ENCODE peak calls at places on chromosome 10, in nine cellular contexts. B, L, P, O, J, A, H, N and F are unnamed samples.

GRCh38 chr10:20898851-20899250 is 1.7 kb upstream of the NEBL start:
- DNase-seq in B (no peak), L (no peak), P (no peak), O (no peak), J (no peak), A (no peak), H (no peak), N (no peak), F (no peak)

GRCh38 chr10:80741278-80741677 is 203.6 kb downstream of the SH2D4B start:
- DNase-seq in B (no peak), L (no peak), P (no peak), O (no peak), J (no peak), A (no peak), H (no peak), N (no peak), F (no peak)

GRCh38 chr10:59536151-59536550 is 173.5 kb downstream of the SLC16A9 start:
- DNase-seq in B (no peak), L (no peak), P (no peak), O (no peak), J (peak; percentile 89), A (peak; percentile 95), H (no peak), N (peak; percentile 92), F (no peak)

GRCh38 chr10:132616170-132616994 is 78.8 kb downstream of the INPP5A start:
- DNase-seq in B (peak; percentile 77), L (peak; percentile 64), P (no peak), O (no peak), J (no peak), A (no peak), H (no peak), N (no peak), F (peak; percentile 45)

GRCh38 chr10:107889101-107889500 is 724.6 kb upstream of the SORCS1 start:
- DNase-seq in B (no peak), L (no peak), P (no peak), O (no peak), J (no peak), A (no peak), H (no peak), N (no peak), F (no peak)

GRCh38 chr10:84665883-84666463 is 337.6 kb downstream of the CCSER2 start:
- DNase-seq in B (no peak), L (peak; percentile 87), P (no peak), O (no peak), J (no peak), A (no peak), H (peak; percentile 85), N (no peak), F (no peak)

GRCh38 chr10:128072941-128073615 is 53.1 kb downstream of the MKI67 start:
- DNase-seq in B (no peak), L (peak; percentile 39), P (no peak), O (no peak), J (no peak), A (no peak), H (no peak), N (no peak), F (no peak)

GRCh38 chr10:80187465-80188409 is 17.6 kb downstream of the ANXA11 start:
- DNase-seq in B (peak; percentile 93), L (no peak), P (no peak), O (peak; percentile 55), J (no peak), A (no peak), H (peak; percentile 72), N (no peak), F (peak; percentile 98)

GRCh38 chr10:61903991-61904350 is 2.5 kb downstream of the ARID5B start:
- DNase-seq in B (no peak), L (no peak), P (no peak), O (no peak), J (peak; percentile 54), A (peak; percentile 45), H (no peak), N (peak; percentile 19), F (no peak)

GRCh38 chr10:61903184-61903990 is 1.9 kb downstream of the ARID5B start:
- DNase-seq in B (peak; percentile 76), L (peak; percentile 85), P (no peak), O (peak; percentile 61), J (peak; percentile 66), A (peak; percentile 77), H (peak; percentile 77), N (peak; percentile 55), F (peak; percentile 61)

GRCh38 chr10:61905837-61906236 is 4.3 kb downstream of the ARID5B start:
- DNase-seq in B (no peak), L (no peak), P (no peak), O (no peak), J (no peak), A (no peak), H (no peak), N (no peak), F (no peak)

GRCh38 chr10:61905446-61905725 is 3.9 kb downstream of the ARID5B start:
- DNase-seq in B (no peak), L (no peak), P (no peak), O (no peak), J (no peak), A (no peak), H (no peak), N (no peak), F (no peak)

DNA sequence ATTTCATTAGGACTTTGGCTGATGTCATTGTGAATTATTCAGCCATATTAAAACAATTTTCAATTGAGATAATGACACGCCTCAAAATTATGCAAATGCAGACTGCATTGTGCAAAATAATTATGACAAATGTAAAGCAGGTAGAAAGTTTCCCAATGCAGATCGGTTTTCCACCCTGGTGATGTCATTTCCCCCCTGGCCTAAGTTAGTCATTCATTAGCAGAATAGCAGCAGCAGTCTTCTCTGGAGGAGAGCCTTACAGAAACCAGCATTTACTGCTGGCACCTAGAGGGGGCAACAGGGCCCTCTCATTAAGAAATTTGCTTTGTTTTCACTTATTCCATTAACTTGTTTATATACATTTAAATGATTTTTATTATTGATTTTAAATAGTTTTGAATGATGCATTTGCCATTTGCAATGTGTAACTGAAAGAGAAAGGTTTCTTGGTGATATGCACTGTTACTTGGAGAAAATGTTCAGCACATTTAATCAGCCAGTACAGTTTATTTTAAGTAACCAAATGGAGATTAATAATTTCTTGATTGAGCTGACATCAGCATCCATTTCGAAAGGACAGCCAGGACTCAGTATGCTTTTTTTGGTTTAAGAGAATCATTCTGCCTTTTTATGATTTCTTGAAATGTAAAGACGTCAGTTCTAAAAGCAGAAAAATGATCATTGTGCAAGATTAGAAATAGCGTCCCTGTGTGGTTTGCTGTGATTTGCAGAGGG is 3.4 kb downstream of the ARID5B start:
- DNase-seq in B (peak; percentile 52), L (no peak), P (peak; percentile 63), O (no peak), J (peak; percentile 89), A (peak; percentile 72), H (no peak), N (peak; percentile 80), F (peak; percentile 12)
- H3K4me3 ChIP-seq in B (peak overlapping the region; percentile 98), L (peak overlapping the region; percentile 89), P (peak overlapping the region; percentile 89), O (peak overlapping the region; percentile 58), J (peak overlapping the region; percentile 98), A (peak overlapping the region; percentile 90), H (peak overlapping the region; percentile 75), N (peak overlapping the region; percentile 60), F (peak overlapping the region; percentile 97)

GRCh38 chr10:95289921-95290421 is 832 bp downstream of the PDLIM1 start:
- DNase-seq in B (no peak), L (no peak), P (no peak), O (no peak), J (peak; percentile 52), A (no peak), H (no peak), N (no peak), F (no peak)
- H3K4me1 ChIP-seq in B (peaks cover 5% of the 10 kb centered on the region), L (peaks cover 41% of the 10 kb centered on the region), P (peaks cover 38% of the 10 kb centered on the region), O (no peaks in the 10 kb centered on the region), J (peaks cover 24% of the 10 kb centered on the region), A (peaks cover 14% of the 10 kb centered on the region), H (peaks cover 55% of the 10 kb centered on the region), N (peaks cover 10% of the 10 kb centered on the region), F (peaks cover 8% of the 10 kb centered on the region)

DNA sequence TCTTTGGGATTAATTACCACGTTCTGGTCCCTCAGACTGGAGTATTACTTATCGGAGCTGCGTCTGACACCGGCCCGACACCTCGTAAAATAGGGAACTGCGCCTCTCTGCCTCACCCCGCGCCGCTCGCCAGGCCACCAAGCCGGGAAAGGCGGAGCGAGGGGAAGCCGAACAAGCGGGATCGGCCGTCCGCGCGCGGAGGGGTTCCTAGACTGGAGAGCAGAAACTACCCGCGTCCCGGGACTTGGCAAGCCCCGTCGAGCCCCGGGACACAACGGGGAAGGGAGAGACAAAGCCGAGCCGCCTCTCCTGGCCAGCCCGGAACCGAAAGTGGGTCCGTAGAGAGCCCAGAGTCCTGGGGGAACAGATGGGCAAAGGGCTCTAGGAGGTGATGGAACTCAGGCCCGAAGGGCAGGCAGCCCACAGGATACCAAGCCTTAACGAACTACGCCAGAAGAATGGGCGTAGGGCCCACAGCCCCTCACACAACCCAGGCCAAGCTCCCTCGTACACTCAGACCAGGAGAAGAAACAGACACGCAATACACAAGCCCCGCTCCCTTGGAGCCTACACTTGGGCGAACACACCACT is 6.5 kb downstream of the LBX1 start:
- DNase-seq in B (no peak), L (no peak), P (no peak), O (no peak), J (peak; percentile 56), A (no peak), H (no peak), N (no peak), F (no peak)
- H3K4me3 ChIP-seq in B (no peak overlapping the region), L (peak overlapping the region; percentile 47), P (peak overlapping the region; percentile 52), O (peak overlapping the region; percentile 15), J (peak overlapping the region; percentile 58), A (peak overlapping the region; percentile 44), H (peak overlapping the region; percentile 49), N (peak overlapping the region; percentile 26), F (peak overlapping the region; percentile 41)

DNA sequence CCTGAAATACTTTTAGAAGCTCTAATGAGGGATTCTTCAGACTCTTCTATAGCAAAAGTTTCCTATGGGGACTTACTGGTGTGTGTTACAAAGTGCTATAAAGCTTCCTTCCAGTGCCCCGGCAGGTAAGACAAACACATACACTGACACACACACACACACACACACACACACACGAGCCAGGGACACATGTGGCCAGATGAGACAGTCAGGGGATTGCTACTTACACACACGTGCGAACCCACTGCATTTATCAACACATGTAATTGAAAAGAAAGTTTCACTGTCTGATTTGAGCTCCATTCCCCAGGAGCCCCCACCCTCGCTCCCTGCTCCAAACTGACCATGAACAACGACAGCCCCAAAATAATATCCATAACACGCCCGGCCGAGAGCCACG is 119.8 kb downstream of the PRPF18 start:
- DNase-seq in B (no peak), L (no peak), P (no peak), O (peak; percentile 36), J (no peak), A (peak; percentile 47), H (no peak), N (no peak), F (no peak)
- H3K4me1 ChIP-seq in B (peaks cover 12% of the 10 kb centered on the region), L (peaks cover 27% of the 10 kb centered on the region), P (peaks cover 56% of the 10 kb centered on the region), O (peaks cover 5% of the 10 kb centered on the region), J (peaks cover 12% of the 10 kb centered on the region), A (peaks cover 14% of the 10 kb centered on the region), H (peaks cover 40% of the 10 kb centered on the region), N (peaks cover 19% of the 10 kb centered on the region), F (peaks cover 8% of the 10 kb centered on the region)

DNA sequence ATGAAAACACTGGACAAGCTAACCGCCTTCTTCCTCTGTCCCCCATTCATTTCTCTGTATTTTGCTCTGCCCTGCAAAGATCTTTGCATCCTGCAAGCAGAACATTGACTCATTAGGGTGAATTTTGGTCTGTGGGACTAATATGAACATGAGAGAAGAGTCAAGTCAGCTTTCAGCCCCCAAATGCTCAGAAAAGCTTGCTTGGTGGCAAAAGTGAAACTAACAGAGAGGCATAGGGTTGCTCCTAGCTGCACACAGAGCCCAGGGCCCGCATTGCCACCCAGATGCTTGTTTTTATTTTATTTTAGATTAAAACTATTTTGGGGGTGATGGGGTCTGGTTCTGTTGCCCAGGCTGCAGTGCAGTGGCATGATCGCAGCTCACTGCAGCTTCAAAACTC is 88.6 kb upstream of the LYZL1 start:
- DNase-seq in B (no peak), L (no peak), P (no peak), O (no peak), J (no peak), A (peak; percentile 19), H (no peak), N (peak; percentile 8), F (no peak)
- H3K4me3 ChIP-seq in B (no peak overlapping the region), L (no peak overlapping the region), P (no peak overlapping the region), O (no peak overlapping the region), J (no peak overlapping the region), A (peak overlapping the region; percentile 31), H (no peak overlapping the region), N (peak overlapping the region; percentile 24), F (no peak overlapping the region)